ENCODE peak calls at places on chromosome 11, in seven cellular contexts. One of them, this sample, is unnamed.

GRCh38 chr11:11476971-11477645 is 124.1 kb upstream of the CSNK2A3 start:
- DNase-seq in cardiac fibroblast: no peak
- DNase-seq in GM12892: no peak
- DNase-seq in gastrocnemius medialis: peak
- DNase-seq in mucosa of gallbladder: no peak
- DNase-seq in stimulated activated CD8-positive, alpha-beta memory T cell treated with anti-CD3 and anti-CD28 coated beads, Interleukin-4, amount 100 ng/mL, for 4 hours: no peak
- DNase-seq in GM12865: no peak
- DNase-seq in this sample: no peak

GRCh38 chr11:46356911-46357482 is 9.7 kb downstream of the DGKZ start:
- DNase-seq in stimulated activated CD8-positive, alpha-beta memory T cell treated with anti-CD3 and anti-CD28 coated beads, Interleukin-4, amount 100 ng/mL, for 4 hours: no peak
- DNase-seq in GM12892: no peak
- DNase-seq in cardiac fibroblast: peak
- DNase-seq in mucosa of gallbladder: no peak
- DNase-seq in gastrocnemius medialis: no peak
- DNase-seq in GM12865: no peak
- DNase-seq in this sample: no peak

GRCh38 chr11:125745979-125746378 is at the start of gene PATE1:
- DNase-seq in cardiac fibroblast: no peak
- DNase-seq in mucosa of gallbladder: no peak
- DNase-seq in GM12892: no peak
- DNase-seq in GM12865: no peak
- DNase-seq in gastrocnemius medialis: no peak
- DNase-seq in stimulated activated CD8-positive, alpha-beta memory T cell treated with anti-CD3 and anti-CD28 coated beads, Interleukin-4, amount 100 ng/mL, for 4 hours: no peak
- DNase-seq in this sample: no peak

GRCh38 chr11:3994030-3994640 is 100.5 kb upstream of the RRM1 start:
- DNase-seq in cardiac fibroblast: no peak
- DNase-seq in stimulated activated CD8-positive, alpha-beta memory T cell treated with anti-CD3 and anti-CD28 coated beads, Interleukin-4, amount 100 ng/mL, for 4 hours: no peak
- DNase-seq in gastrocnemius medialis: no peak
- DNase-seq in GM12865: no peak
- DNase-seq in GM12892: no peak
- DNase-seq in mucosa of gallbladder: no peak
- DNase-seq in this sample: no peak

GRCh38 chr11:116170526-116171120 is 602.2 kb downstream of the BUD13 start:
- DNase-seq in mucosa of gallbladder: no peak
- DNase-seq in stimulated activated CD8-positive, alpha-beta memory T cell treated with anti-CD3 and anti-CD28 coated beads, Interleukin-4, amount 100 ng/mL, for 4 hours: no peak
- DNase-seq in GM12865: peak
- DNase-seq in gastrocnemius medialis: no peak
- DNase-seq in cardiac fibroblast: no peak
- DNase-seq in GM12892: no peak
- DNase-seq in this sample: no peak

GRCh38 chr11:114180301-114181055 is 115.7 kb upstream of the NNMT start:
- DNase-seq in cardiac fibroblast: no peak
- DNase-seq in mucosa of gallbladder: peak
- DNase-seq in gastrocnemius medialis: peak
- DNase-seq in GM12892: no peak
- DNase-seq in stimulated activated CD8-positive, alpha-beta memory T cell treated with anti-CD3 and anti-CD28 coated beads, Interleukin-4, amount 100 ng/mL, for 4 hours: no peak
- DNase-seq in GM12865: no peak
- DNase-seq in this sample: no peak

GRCh38 chr11:10778217-10778970 is 27.3 kb downstream of the CTR9 start:
- DNase-seq in gastrocnemius medialis: peak
- DNase-seq in cardiac fibroblast: peak
- DNase-seq in GM12892: no peak
- DNase-seq in mucosa of gallbladder: peak
- DNase-seq in stimulated activated CD8-positive, alpha-beta memory T cell treated with anti-CD3 and anti-CD28 coated beads, Interleukin-4, amount 100 ng/mL, for 4 hours: no peak
- DNase-seq in GM12865: no peak
- DNase-seq in this sample: no peak

GRCh38 chr11:12868315-12869073 is 140.6 kb upstream of the RASSF10 start:
- DNase-seq in gastrocnemius medialis: no peak
- DNase-seq in GM12892: no peak
- DNase-seq in cardiac fibroblast: peak
- DNase-seq in mucosa of gallbladder: no peak
- DNase-seq in stimulated activated CD8-positive, alpha-beta memory T cell treated with anti-CD3 and anti-CD28 coated beads, Interleukin-4, amount 100 ng/mL, for 4 hours: no peak
- DNase-seq in GM12865: no peak
- DNase-seq in this sample: no peak

GRCh38 chr11:116782728-116783127 is 5.1 kb downstream of the ZPR1 start:
- DNase-seq in GM12892: no peak
- DNase-seq in cardiac fibroblast: peak
- DNase-seq in gastrocnemius medialis: no peak
- DNase-seq in stimulated activated CD8-positive, alpha-beta memory T cell treated with anti-CD3 and anti-CD28 coated beads, Interleukin-4, amount 100 ng/mL, for 4 hours: no peak
- DNase-seq in GM12865: peak
- DNase-seq in mucosa of gallbladder: no peak
- DNase-seq in this sample: peak

GRCh38 chr11:104134760-104135159 is 29.2 kb downstream of the PDGFD start:
- DNase-seq in GM12892: no peak
- DNase-seq in mucosa of gallbladder: no peak
- DNase-seq in stimulated activated CD8-positive, alpha-beta memory T cell treated with anti-CD3 and anti-CD28 coated beads, Interleukin-4, amount 100 ng/mL, for 4 hours: no peak
- DNase-seq in GM12865: no peak
- DNase-seq in gastrocnemius medialis: no peak
- DNase-seq in cardiac fibroblast: peak
- DNase-seq in this sample: no peak

GRCh38 chr11:114255289-114255688 is 40.9 kb upstream of the NNMT start:
- DNase-seq in gastrocnemius medialis: no peak
- DNase-seq in GM12892: no peak
- DNase-seq in mucosa of gallbladder: no peak
- DNase-seq in cardiac fibroblast: no peak
- DNase-seq in stimulated activated CD8-positive, alpha-beta memory T cell treated with anti-CD3 and anti-CD28 coated beads, Interleukin-4, amount 100 ng/mL, for 4 hours: no peak
- DNase-seq in GM12865: no peak
- DNase-seq in this sample: no peak

GRCh38 chr11:65524010-65524746 is 705 bp upstream of the SCYL1 start:
- DNase-seq in mucosa of gallbladder: no peak
- DNase-seq in cardiac fibroblast: no peak
- DNase-seq in GM12892: peak
- DNase-seq in gastrocnemius medialis: peak
- DNase-seq in stimulated activated CD8-positive, alpha-beta memory T cell treated with anti-CD3 and anti-CD28 coated beads, Interleukin-4, amount 100 ng/mL, for 4 hours: no peak
- DNase-seq in GM12865: no peak
- DNase-seq in this sample: peak

GRCh38 chr11:125777309-125777708 is 1.3 kb downstream of the PATE2 start:
- DNase-seq in gastrocnemius medialis: no peak
- DNase-seq in cardiac fibroblast: peak
- DNase-seq in GM12865: no peak
- DNase-seq in GM12892: no peak
- DNase-seq in mucosa of gallbladder: no peak
- DNase-seq in stimulated activated CD8-positive, alpha-beta memory T cell treated with anti-CD3 and anti-CD28 coated beads, Interleukin-4, amount 100 ng/mL, for 4 hours: no peak
- DNase-seq in this sample: no peak

GRCh38 chr11:69373251-69373635 is 79.3 kb downstream of the MYEOV start:
- DNase-seq in GM12892: no peak
- DNase-seq in mucosa of gallbladder: no peak
- DNase-seq in gastrocnemius medialis: no peak
- DNase-seq in cardiac fibroblast: no peak
- DNase-seq in stimulated activated CD8-positive, alpha-beta memory T cell treated with anti-CD3 and anti-CD28 coated beads, Interleukin-4, amount 100 ng/mL, for 4 hours: no peak
- DNase-seq in GM12865: no peak
- DNase-seq in this sample: no peak

GRCh38 chr11:44308256-44308922 is 1.6 kb downstream of the ALX4 start:
- DNase-seq in cardiac fibroblast: no peak
- DNase-seq in stimulated activated CD8-positive, alpha-beta memory T cell treated with anti-CD3 and anti-CD28 coated beads, Interleukin-4, amount 100 ng/mL, for 4 hours: no peak
- DNase-seq in mucosa of gallbladder: no peak
- DNase-seq in GM12892: no peak
- DNase-seq in gastrocnemius medialis: no peak
- DNase-seq in GM12865: no peak
- DNase-seq in this sample: no peak

GRCh38 chr11:93614111-93614784 is 47.2 kb upstream of the CEP295 start:
- DNase-seq in GM12892: no peak
- DNase-seq in cardiac fibroblast: no peak
- DNase-seq in GM12865: peak
- DNase-seq in mucosa of gallbladder: no peak
- DNase-seq in gastrocnemius medialis: no peak
- DNase-seq in stimulated activated CD8-positive, alpha-beta memory T cell treated with anti-CD3 and anti-CD28 coated beads, Interleukin-4, amount 100 ng/mL, for 4 hours: no peak
- DNase-seq in this sample: no peak

GRCh38 chr11:134528453-134528852 is 116.4 kb upstream of the B3GAT1 start:
- DNase-seq in mucosa of gallbladder: no peak
- DNase-seq in gastrocnemius medialis: no peak
- DNase-seq in stimulated activated CD8-positive, alpha-beta memory T cell treated with anti-CD3 and anti-CD28 coated beads, Interleukin-4, amount 100 ng/mL, for 4 hours: no peak
- DNase-seq in cardiac fibroblast: no peak
- DNase-seq in GM12865: no peak
- DNase-seq in GM12892: no peak
- DNase-seq in this sample: no peak

GRCh38 chr11:13717331-13717730 is 48.9 kb downstream of the FAR1 start:
- DNase-seq in GM12892: no peak
- DNase-seq in mucosa of gallbladder: no peak
- DNase-seq in gastrocnemius medialis: no peak
- DNase-seq in GM12865: no peak
- DNase-seq in cardiac fibroblast: peak
- DNase-seq in stimulated activated CD8-positive, alpha-beta memory T cell treated with anti-CD3 and anti-CD28 coated beads, Interleukin-4, amount 100 ng/mL, for 4 hours: no peak
- DNase-seq in this sample: no peak

GRCh38 chr11:72007587-72007986 is 8.9 kb downstream of the IL18BP start:
- DNase-seq in cardiac fibroblast: no peak
- DNase-seq in gastrocnemius medialis: no peak
- DNase-seq in GM12892: no peak
- DNase-seq in GM12865: no peak
- DNase-seq in mucosa of gallbladder: no peak
- DNase-seq in stimulated activated CD8-positive, alpha-beta memory T cell treated with anti-CD3 and anti-CD28 coated beads, Interleukin-4, amount 100 ng/mL, for 4 hours: no peak
- DNase-seq in this sample: no peak